ENCODE peak calls at places on chromosomes 12 and 14, in ten cellular contexts. Y is NCI-H748 treated with DMSO at 0.1 percent for 48 hours; C is fibroblast of mammary gland; L is right lobe of liver; Q is HEK293T; K is EL; J is NCI-H1092; B is activated naive CD8-positive, alpha-beta T cell treated with anti-CD3 and anti-CD28 coated beads, Interleukin-2, amount 50 U/mL, for 24 hours; V is KG1; I is left colon. N is an unnamed sample.

GRCh38 chr14:90382491-90383125 is 14.2 kb upstream of the CALM1 start:
- DNase-seq in J (peak), I (peak), B (peak), L (peak), V (peak), K (peak), Q (peak), C (peak), Y (peak), N (peak)

GRCh38 chr14:68564826-68565760 is 227.8 kb downstream of the ZFP36L1 start:
- DNase-seq in Y (no peak), B (no peak), K (no peak), J (no peak), L (no peak), I (no peak), C (peak), Q (no peak), V (no peak), N (no peak)

GRCh38 chr12:132450391-132451171 is 39.4 kb upstream of the FBRSL1 start:
- DNase-seq in V (no peak), Y (no peak), K (no peak), J (peak), B (no peak), L (no peak), C (no peak), I (no peak), Q (no peak), N (peak)

GRCh38 chr14:25411933-25412757 is 362.2 kb upstream of the STXBP6 start:
- DNase-seq in C (peak), Y (peak), Q (peak), I (no peak), L (no peak), B (no peak), J (no peak), V (no peak), K (no peak), N (peak)

GRCh38 chr12:6927999-6928702 is 392 bp downstream of the ATN1 start:
- DNase-seq in L (no peak), I (no peak), V (no peak), Y (no peak), B (no peak), K (no peak), Q (no peak), J (no peak), C (no peak), N (peak)

GRCh38 chr14:55094630-55095157 is 34.4 kb upstream of the LGALS3 start:
- DNase-seq in I (no peak), C (peak), V (no peak), J (no peak), B (no peak), K (peak), L (no peak), Y (no peak), Q (no peak), N (peak)

GRCh38 chr12:43858991-43859390 is 23.1 kb downstream of the TMEM117 start:
- DNase-seq in Y (no peak), Q (no peak), J (no peak), C (no peak), V (no peak), I (no peak), K (no peak), L (no peak), B (no peak), N (no peak)

GRCh38 chr12:54213084-54213483 is 24.3 kb upstream of the SMUG1 start:
- DNase-seq in C (no peak), K (peak), Q (no peak), B (no peak), Y (no peak), J (no peak), L (no peak), V (no peak), I (no peak), N (no peak)

GRCh38 chr12:105855691-105856405 is 282.9 kb downstream of the NUAK1 start:
- DNase-seq in Q (no peak), I (no peak), L (no peak), C (no peak), V (no peak), B (no peak), K (no peak), J (no peak), Y (no peak), N (no peak)